ENCODE peak calls at places on chromosomes 7 and 10, in four cellular contexts. Z is ovary, W is AG04450, X is foreskin fibroblast. S is an unnamed sample.

GRCh38 chr7:100889761-100890639 is 485 bp upstream of the UFSP1 start:
- DNase-seq in Z (peak; percentile 93), W (peak; percentile 85), X (peak; percentile 98), S (peak; percentile 76)

GRCh38 chr10:109203616-109204375 is 719.5 kb downstream of the XPNPEP1 start:
- DNase-seq in Z (no peak), W (no peak), X (peak; percentile 63), S (no peak)

GRCh38 chr10:89206402-89207180 is 526 bp downstream of the CH25H start:
- DNase-seq in Z (peak; percentile 40), W (no peak), X (peak; percentile 78), S (no peak)

GRCh38 chr7:101172005-101172853 is 6.9 kb upstream of the VGF start:
- DNase-seq in Z (no peak), W (no peak), X (peak; percentile 26), S (no peak)

GRCh38 chr10:45220985-45221384 is 94.4 kb downstream of the OR13A1 start:
- DNase-seq in Z (no peak), W (no peak), X (no peak), S (no peak)

GRCh38 chr10:53209941-53210611 is 437.5 kb upstream of the MBL2 start:
- DNase-seq in Z (no peak), W (no peak), X (no peak), S (no peak)

GRCh38 chr10:77600640-77601039 is 37.0 kb downstream of the KCNMA1 start:
- DNase-seq in Z (no peak), W (no peak), X (no peak), S (no peak)

GRCh38 chr10:7260412-7260900 is 150.4 kb downstream of the SFMBT2 start:
- DNase-seq in Z (peak; percentile 61), W (peak; percentile 70), X (peak; percentile 97), S (peak; percentile 7)

GRCh38 chr7:27166475-27167169 is 1.3 kb upstream of the HOXA9 start:
- DNase-seq in Z (no peak), W (no peak), X (peak; percentile 54), S (no peak)

GRCh38 chr10:4093438-4093837 is 308.4 kb upstream of the KLF6 start:
- DNase-seq in Z (no peak), W (no peak), X (no peak), S (no peak)

GRCh38 chr10:89337493-89337892 is 9.7 kb downstream of the IFIT3 start:
- DNase-seq in Z (no peak), W (no peak), X (peak; percentile 36), S (no peak)

GRCh38 chr7:136950331-136950730 is 81.9 kb downstream of the CHRM2 start:
- DNase-seq in Z (no peak), W (no peak), X (no peak), S (no peak)

GRCh38 chr10:100731603-100732596 is 13.5 kb upstream of the PAX2 start:
- DNase-seq in Z (no peak), W (no peak), X (no peak), S (no peak)

GRCh38 chr7:90629306-90629918 is 33.3 kb downstream of the CDK14 start:
- DNase-seq in Z (no peak), W (peak; percentile 26), X (peak; percentile 77), S (peak; percentile 33)

GRCh38 chr10:3902054-3902808 is 117.2 kb upstream of the KLF6 start:
- DNase-seq in Z (no peak), W (no peak), X (no peak), S (no peak)

GRCh38 chr7:117273325-117274292 is 49.2 kb downstream of the WNT2 start:
- DNase-seq in Z (no peak), W (no peak), X (no peak), S (no peak)

GRCh38 chr7:150388709-150389531 is 9.8 kb downstream of the ZNF775 start:
- DNase-seq in Z (peak; percentile 81), W (no peak), X (peak; percentile 88), S (no peak)

GRCh38 chr7:33091111-33091531 is 18.1 kb downstream of the RP9 start:
- DNase-seq in Z (no peak), W (no peak), X (peak; percentile 49), S (no peak)

GRCh38 chr10:100696477-100696901 is 48.9 kb upstream of the PAX2 start:
- DNase-seq in Z (no peak), W (no peak), X (no peak), S (no peak)

GRCh38 chr7:150961510-150962284 is 16.4 kb downstream of the KCNH2 start:
- DNase-seq in Z (no peak), W (no peak), X (no peak), S (no peak)

GRCh38 chr7:19491821-19492452 is 216.9 kb downstream of the POLR1F start:
- DNase-seq in Z (no peak), W (peak; percentile 8), X (peak; percentile 71), S (peak; percentile 15)
- TF ChIP-seq CTCF in Z (no peak), W (peak; percentile 71), X (peak; percentile 47), S (peak; percentile 51)

GRCh38 chr10:131453772-131454634 is 142.5 kb upstream of the TCERG1L start:
- DNase-seq in Z (peak; percentile 84), W (no peak), X (peak; percentile 7), S (no peak)
- TF ChIP-seq CTCF in Z (peak; percentile 81), W (no peak), X (no peak), S (peak; percentile 47)

GRCh38 chr10:43198682-43199005 is 60.4 kb downstream of the CSGALNACT2 start:
- DNase-seq in Z (no peak), W (no peak), X (no peak), S (no peak)

GRCh38 chr10:43199088-43199683 is 60.9 kb downstream of the CSGALNACT2 start:
- DNase-seq in Z (no peak), W (no peak), X (no peak), S (no peak)

GRCh38 chr10:43196981-43197833 is 59.0 kb downstream of the CSGALNACT2 start:
- DNase-seq in Z (no peak), W (no peak), X (no peak), S (no peak)

GRCh38 chr10:43196131-43196980 is 58.1 kb downstream of the CSGALNACT2 start:
- DNase-seq in Z (no peak), W (no peak), X (no peak), S (no peak)

GRCh38 chr10:43197834-43198681 is 59.8 kb downstream of the CSGALNACT2 start:
- DNase-seq in Z (no peak), W (no peak), X (peak; percentile 45), S (no peak)
- TF ChIP-seq CTCF in Z (no peak), W (peak; percentile 34), X (peak; percentile 53), S (peak; percentile 61)

DNA sequence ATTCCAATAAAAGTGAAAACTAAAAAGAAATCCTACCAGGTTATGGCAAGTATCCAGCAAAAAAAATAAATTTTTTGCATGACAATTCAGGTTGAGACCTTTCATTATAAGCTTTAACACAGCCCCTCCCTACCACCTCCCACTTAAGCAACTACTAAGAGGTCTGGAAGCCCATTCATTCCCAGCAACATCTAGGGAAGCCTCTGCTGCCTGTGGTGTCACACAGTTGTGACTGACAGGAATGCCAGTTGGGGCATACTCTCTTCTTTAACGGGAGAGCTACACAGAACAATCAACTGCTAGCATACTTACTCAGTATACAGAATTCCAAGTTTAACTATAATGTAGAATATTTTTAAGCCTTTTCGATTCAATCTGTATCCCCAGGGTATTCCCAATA is 27.8 kb downstream of the ABI1 start:
- DNase-seq in Z (no peak), W (no peak), X (no peak), S (no peak)
- TF ChIP-seq CTCF in Z (no peak), W (no peak), X (no peak), S (no peak)

DNA sequence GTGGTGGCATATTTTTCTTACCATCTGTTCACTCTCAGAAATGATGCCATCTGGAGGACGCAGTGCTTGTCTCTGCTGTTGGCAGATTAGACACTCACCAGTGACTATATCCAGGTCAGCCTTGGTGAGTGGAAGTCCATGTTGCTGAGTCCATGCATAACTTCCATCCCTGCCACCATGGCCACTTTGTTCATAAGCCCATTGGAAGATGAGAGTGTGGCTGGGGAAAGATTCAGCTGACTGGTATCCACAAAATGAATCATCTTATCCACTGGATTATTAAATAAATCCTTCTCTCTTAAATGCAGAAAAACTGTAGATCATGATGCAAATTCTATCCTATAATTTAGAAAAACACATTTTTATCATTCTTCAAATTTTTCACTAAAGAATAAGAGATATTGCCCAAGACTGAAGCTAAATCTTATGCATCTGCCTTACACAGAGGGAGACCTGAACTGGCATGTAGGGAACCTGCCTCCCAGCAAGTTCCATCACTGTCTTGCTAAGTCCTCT is 726.9 kb downstream of the TNS3 start:
- DNase-seq in Z (no peak), W (no peak), X (peak; percentile 86), S (no peak)
- TF ChIP-seq CTCF in Z (no peak), W (no peak), X (no peak), S (no peak)

GRCh38 chr7:140605337-140605736 is 35.3 kb downstream of the DENND2A start:
- DNase-seq in Z (no peak), W (peak; percentile 88), X (peak; percentile 85), S (no peak)
- TF ChIP-seq CTCF in Z (no peak), W (peak; percentile 48), X (peak; percentile 25), S (no peak)

GRCh38 chr10:2619472-2619871 is 447.9 kb upstream of the PFKP start:
- DNase-seq in Z (no peak), W (no peak), X (no peak), S (no peak)
- TF ChIP-seq CTCF in Z (no peak), W (peak; percentile 16), X (no peak), S (no peak)

DNA sequence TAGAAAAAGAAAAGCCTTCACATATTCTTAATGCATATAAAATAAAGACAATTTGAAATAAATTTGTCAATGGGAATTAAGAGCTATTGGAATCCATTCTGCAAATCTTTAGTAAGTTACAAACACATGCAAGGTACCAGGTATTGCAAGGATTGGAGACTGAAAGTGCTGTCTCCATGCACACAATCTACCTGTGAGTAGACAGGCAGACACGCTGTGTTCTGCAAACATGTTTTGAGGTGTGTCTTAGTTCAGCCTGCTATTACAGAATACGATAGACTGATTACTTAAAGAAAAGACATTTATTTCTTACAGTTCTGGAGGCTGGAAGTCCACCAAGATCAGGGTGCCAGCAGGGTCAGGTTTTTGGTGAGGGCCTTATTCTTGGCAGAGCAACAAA is 10.0 kb downstream of the NMT2 start:
- DNase-seq in Z (no peak), W (no peak), X (no peak), S (no peak)
- TF ChIP-seq CTCF in Z (no peak), W (no peak), X (no peak), S (no peak)

DNA sequence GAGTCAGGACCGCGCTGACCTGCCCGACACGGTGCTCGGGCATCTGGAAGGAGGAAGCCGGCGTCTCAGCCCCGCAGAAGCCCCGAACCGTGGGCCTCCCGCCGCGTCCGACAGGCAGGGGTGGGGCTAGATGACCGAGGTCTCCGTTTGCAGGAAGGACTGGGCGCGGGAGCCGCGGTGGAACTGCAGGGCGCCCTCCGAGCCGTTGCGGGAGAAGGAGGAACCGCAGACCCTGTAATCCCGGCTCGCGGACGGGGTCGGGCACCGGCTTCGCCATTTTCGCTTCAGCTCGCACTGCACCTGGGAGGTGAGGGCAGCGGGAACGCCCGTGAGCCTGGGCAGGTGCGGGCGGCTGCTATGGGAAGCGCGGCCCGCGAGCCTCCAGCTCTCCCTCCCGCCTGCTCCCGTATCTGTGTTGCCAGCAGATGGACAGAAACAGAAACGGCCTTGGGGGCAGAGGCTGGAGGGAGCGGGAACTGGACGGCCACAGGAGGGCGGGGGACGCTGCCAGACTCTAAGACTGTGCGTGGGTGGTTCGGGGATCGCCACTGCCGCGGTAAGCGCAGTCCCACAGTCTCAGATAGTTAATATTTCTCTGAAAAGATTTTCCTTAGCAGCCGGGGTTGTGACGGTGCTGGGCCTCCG is 114.1 kb downstream of the VIPR2 start:
- DNase-seq in Z (peak; percentile 81), W (no peak), X (no peak), S (no peak)
- TF ChIP-seq CTCF in Z (peak; percentile 86), W (no peak), X (no peak), S (no peak)

S was measured in HFF-Myc.